ENCODE peak calls at places on chromosomes 3 and 15, in six cellular contexts. One of them, this sample, is unnamed.

GRCh38 chr15:31434418-31435255 is 108.0 kb downstream of the KLF13 start:
- DNase-seq in epithelial cell of proximal tubule: no peak
- DNase-seq in upper lobe of right lung: peak; percentile 82
- DNase-seq in tibial artery: peak; percentile 70
- DNase-seq in GM13977: peak; percentile 79
- DNase-seq in RWPE2: no peak
- DNase-seq in this sample: no peak

GRCh38 chr3:157807286-157807685 is 298.9 kb downstream of the SHOX2 start:
- DNase-seq in RWPE2: no peak
- DNase-seq in epithelial cell of proximal tubule: no peak
- DNase-seq in GM13977: no peak
- DNase-seq in tibial artery: no peak
- DNase-seq in upper lobe of right lung: no peak
- DNase-seq in this sample: no peak

GRCh38 chr15:78831229-78832207 is 20.3 kb upstream of the ADAMTS7 start:
- DNase-seq in epithelial cell of proximal tubule: no peak
- DNase-seq in upper lobe of right lung: no peak
- DNase-seq in GM13977: peak; percentile 25
- DNase-seq in tibial artery: no peak
- DNase-seq in RWPE2: no peak
- DNase-seq in this sample: no peak

GRCh38 chr15:63899193-63899592 is 65.4 kb upstream of the HERC1 start:
- DNase-seq in RWPE2: no peak
- DNase-seq in tibial artery: peak; percentile 45
- DNase-seq in GM13977: no peak
- DNase-seq in upper lobe of right lung: no peak
- DNase-seq in epithelial cell of proximal tubule: no peak
- DNase-seq in this sample: no peak

GRCh38 chr3:8982509-8982908 is 19.2 kb upstream of the RAD18 start:
- DNase-seq in epithelial cell of proximal tubule: no peak
- DNase-seq in upper lobe of right lung: no peak
- DNase-seq in GM13977: no peak
- DNase-seq in tibial artery: no peak
- DNase-seq in RWPE2: no peak
- DNase-seq in this sample: no peak

GRCh38 chr3:68523330-68523729 is 409.0 kb downstream of the TAFA4 start:
- DNase-seq in upper lobe of right lung: no peak
- DNase-seq in epithelial cell of proximal tubule: no peak
- DNase-seq in tibial artery: no peak
- DNase-seq in RWPE2: no peak
- DNase-seq in GM13977: no peak
- DNase-seq in this sample: no peak

GRCh38 chr15:89093509-89093908 is 5.3 kb downstream of the ABHD2 start:
- DNase-seq in upper lobe of right lung: no peak
- DNase-seq in RWPE2: no peak
- DNase-seq in epithelial cell of proximal tubule: no peak
- DNase-seq in tibial artery: no peak
- DNase-seq in GM13977: no peak
- DNase-seq in this sample: no peak

GRCh38 chr3:173921741-173922140 is 524.2 kb downstream of the NLGN1 start:
- DNase-seq in tibial artery: no peak
- DNase-seq in RWPE2: no peak
- DNase-seq in upper lobe of right lung: no peak
- DNase-seq in epithelial cell of proximal tubule: no peak
- DNase-seq in GM13977: no peak
- DNase-seq in this sample: no peak

GRCh38 chr15:29612096-29612495 is 210.2 kb downstream of the TJP1 start:
- DNase-seq in tibial artery: no peak
- DNase-seq in RWPE2: no peak
- DNase-seq in GM13977: no peak
- DNase-seq in upper lobe of right lung: no peak
- DNase-seq in epithelial cell of proximal tubule: peak; percentile 43
- DNase-seq in this sample: no peak

DNA sequence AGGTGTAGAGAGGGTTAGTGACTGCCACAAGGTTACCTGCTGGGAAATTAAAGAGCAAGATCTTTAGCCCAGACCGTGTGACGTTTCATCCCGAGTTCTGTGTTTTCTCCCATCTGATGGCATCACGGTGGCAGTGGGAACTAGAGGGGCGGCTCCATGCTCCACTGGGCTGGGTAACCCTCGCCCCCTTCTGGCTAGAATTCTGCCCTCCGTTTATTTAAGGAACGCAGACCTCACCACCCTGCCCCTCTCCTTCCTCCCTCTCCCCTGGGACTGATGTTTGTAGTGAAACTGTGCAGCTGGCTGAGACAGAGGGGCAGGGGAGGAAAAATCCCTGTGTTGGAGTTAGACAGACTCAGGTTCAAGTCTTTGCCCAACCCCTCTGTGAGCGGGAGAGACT is 65.6 kb downstream of the ITGA11 start:
- DNase-seq in epithelial cell of proximal tubule: no peak
- DNase-seq in tibial artery: peak; percentile 57
- DNase-seq in GM13977: no peak
- DNase-seq in RWPE2: no peak
- DNase-seq in upper lobe of right lung: no peak
- DNase-seq in this sample: no peak
- TF ChIP-seq CTCF in epithelial cell of proximal tubule: peak; percentile 19
- TF ChIP-seq CTCF in tibial artery: peak; percentile 36
- TF ChIP-seq CTCF in GM13977: no peak
- TF ChIP-seq CTCF in RWPE2: no peak
- TF ChIP-seq CTCF in upper lobe of right lung: no peak
- TF ChIP-seq CTCF in this sample: no peak

GRCh38 chr3:53513556-53514190 is 19.3 kb downstream of the CACNA1D start:
- DNase-seq in tibial artery: no peak
- DNase-seq in RWPE2: no peak
- DNase-seq in upper lobe of right lung: no peak
- DNase-seq in GM13977: peak; percentile 37
- DNase-seq in epithelial cell of proximal tubule: no peak
- DNase-seq in this sample: no peak
- TF ChIP-seq CTCF in tibial artery: no peak
- TF ChIP-seq CTCF in RWPE2: peak; percentile 60
- TF ChIP-seq CTCF in upper lobe of right lung: no peak
- TF ChIP-seq CTCF in GM13977: peak; percentile 38
- TF ChIP-seq CTCF in epithelial cell of proximal tubule: peak; percentile 56
- TF ChIP-seq CTCF in this sample: no peak

GRCh38 chr3:113531826-113532697 is at the start of gene SIDT1:
- DNase-seq in RWPE2: no peak
- DNase-seq in epithelial cell of proximal tubule: peak; percentile 1
- DNase-seq in upper lobe of right lung: no peak
- DNase-seq in GM13977: peak; percentile 78
- DNase-seq in tibial artery: no peak
- DNase-seq in this sample: no peak
- TF ChIP-seq CTCF in RWPE2: no peak
- TF ChIP-seq CTCF in epithelial cell of proximal tubule: no peak
- TF ChIP-seq CTCF in upper lobe of right lung: no peak
- TF ChIP-seq CTCF in GM13977: peak; percentile 15
- TF ChIP-seq CTCF in tibial artery: no peak
- TF ChIP-seq CTCF in this sample: no peak

GRCh38 chr3:127764841-127765362 is 57.4 kb downstream of the MGLL start:
- DNase-seq in GM13977: peak; percentile 57
- DNase-seq in epithelial cell of proximal tubule: no peak
- DNase-seq in tibial artery: no peak
- DNase-seq in RWPE2: no peak
- DNase-seq in upper lobe of right lung: no peak
- DNase-seq in this sample: no peak
- TF ChIP-seq CTCF in GM13977: no peak
- TF ChIP-seq CTCF in epithelial cell of proximal tubule: no peak
- TF ChIP-seq CTCF in tibial artery: no peak
- TF ChIP-seq CTCF in RWPE2: no peak
- TF ChIP-seq CTCF in upper lobe of right lung: no peak
- TF ChIP-seq CTCF in this sample: no peak

GRCh38 chr3:151479452-151479851 is 18.6 kb upstream of the IGSF10 start:
- DNase-seq in tibial artery: no peak
- DNase-seq in RWPE2: no peak
- DNase-seq in epithelial cell of proximal tubule: no peak
- DNase-seq in GM13977: no peak
- DNase-seq in upper lobe of right lung: no peak
- DNase-seq in this sample: no peak
- TF ChIP-seq CTCF in tibial artery: no peak
- TF ChIP-seq CTCF in RWPE2: no peak
- TF ChIP-seq CTCF in epithelial cell of proximal tubule: no peak
- TF ChIP-seq CTCF in GM13977: no peak
- TF ChIP-seq CTCF in upper lobe of right lung: no peak
- TF ChIP-seq CTCF in this sample: no peak

DNA sequence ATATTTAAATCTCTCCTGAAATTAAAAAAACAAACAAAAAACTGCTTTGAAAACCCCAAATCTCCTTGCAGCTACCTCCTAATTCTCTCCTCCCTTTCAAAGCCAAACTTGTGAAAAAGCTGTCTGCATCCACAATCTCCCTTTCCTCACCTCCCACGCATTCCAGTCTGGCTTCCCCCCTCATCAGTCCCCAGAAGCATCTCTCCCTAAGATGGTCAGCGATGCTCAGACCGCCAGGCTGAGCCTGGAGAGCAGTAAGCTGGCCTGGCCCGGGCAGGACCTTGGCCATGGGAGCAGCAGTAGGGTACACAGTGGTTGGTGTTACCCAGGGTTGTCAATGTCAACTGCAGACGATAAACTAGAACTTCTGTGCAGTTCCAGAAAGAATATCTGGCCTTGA is 32.9 kb upstream of the BLM start:
- DNase-seq in tibial artery: no peak
- DNase-seq in RWPE2: no peak
- DNase-seq in epithelial cell of proximal tubule: no peak
- DNase-seq in GM13977: no peak
- DNase-seq in upper lobe of right lung: peak; percentile 36
- DNase-seq in this sample: no peak
- TF ChIP-seq CTCF in tibial artery: no peak
- TF ChIP-seq CTCF in RWPE2: no peak
- TF ChIP-seq CTCF in epithelial cell of proximal tubule: no peak
- TF ChIP-seq CTCF in GM13977: no peak
- TF ChIP-seq CTCF in upper lobe of right lung: no peak
- TF ChIP-seq CTCF in this sample: no peak

GRCh38 chr3:190516416-190516815 is 2.5 kb downstream of the IL1RAP start:
- DNase-seq in tibial artery: no peak
- DNase-seq in RWPE2: no peak
- DNase-seq in epithelial cell of proximal tubule: no peak
- DNase-seq in GM13977: no peak
- DNase-seq in upper lobe of right lung: no peak
- DNase-seq in this sample: no peak

GRCh38 chr3:190513409-190514162 is at the start of gene IL1RAP:
- DNase-seq in upper lobe of right lung: peak; percentile 97
- DNase-seq in epithelial cell of proximal tubule: peak; percentile 59
- DNase-seq in RWPE2: peak; percentile 92
- DNase-seq in GM13977: peak; percentile 94
- DNase-seq in tibial artery: peak; percentile 87
- DNase-seq in this sample: peak; percentile 59

GRCh38 chr3:190517696-190518095 is 3.8 kb downstream of the IL1RAP start:
- DNase-seq in epithelial cell of proximal tubule: no peak
- DNase-seq in tibial artery: no peak
- DNase-seq in RWPE2: no peak
- DNase-seq in GM13977: no peak
- DNase-seq in upper lobe of right lung: no peak
- DNase-seq in this sample: no peak

GRCh38 chr3:190514163-190515153 is 573 bp downstream of the IL1RAP start:
- DNase-seq in tibial artery: peak; percentile 58
- DNase-seq in GM13977: peak; percentile 20
- DNase-seq in RWPE2: no peak
- DNase-seq in upper lobe of right lung: peak; percentile 83
- DNase-seq in epithelial cell of proximal tubule: no peak
- DNase-seq in this sample: no peak

DNA sequence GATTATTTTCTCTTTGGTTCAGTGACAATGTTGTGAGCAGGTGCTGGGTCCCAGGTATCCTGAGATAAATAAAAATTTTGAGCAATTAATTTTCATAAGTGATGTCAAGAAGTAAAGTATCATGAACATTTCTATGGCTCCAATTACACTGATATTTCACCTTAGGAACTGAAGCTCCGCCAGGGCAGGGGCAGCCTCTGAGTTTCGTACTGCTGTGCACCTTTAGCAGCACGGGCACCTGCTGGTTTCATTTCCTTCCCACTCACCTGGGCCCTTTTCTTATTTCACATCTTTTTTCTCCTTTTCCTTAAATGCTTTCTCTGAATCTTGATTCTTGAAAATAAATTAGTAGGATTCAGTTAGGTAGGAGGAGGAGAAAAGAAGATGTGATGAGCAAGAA is 1.2 kb upstream of the IL1RAP start:
- DNase-seq in epithelial cell of proximal tubule: no peak
- DNase-seq in upper lobe of right lung: no peak
- DNase-seq in tibial artery: no peak
- DNase-seq in RWPE2: no peak
- DNase-seq in GM13977: no peak
- DNase-seq in this sample: no peak
- TF ChIP-seq CTCF in epithelial cell of proximal tubule: no peak
- TF ChIP-seq CTCF in upper lobe of right lung: no peak
- TF ChIP-seq CTCF in tibial artery: no peak
- TF ChIP-seq CTCF in RWPE2: no peak
- TF ChIP-seq CTCF in GM13977: no peak
- TF ChIP-seq CTCF in this sample: no peak

GRCh38 chr3:134039161-134039862 is 9.6 kb upstream of the SLCO2A1 start:
- DNase-seq in RWPE2: no peak
- DNase-seq in GM13977: no peak
- DNase-seq in epithelial cell of proximal tubule: no peak
- DNase-seq in upper lobe of right lung: no peak
- DNase-seq in tibial artery: no peak
- DNase-seq in this sample: no peak
- TF ChIP-seq CTCF in RWPE2: no peak
- TF ChIP-seq CTCF in GM13977: peak; percentile 19
- TF ChIP-seq CTCF in epithelial cell of proximal tubule: peak; percentile 67
- TF ChIP-seq CTCF in upper lobe of right lung: peak; percentile 32
- TF ChIP-seq CTCF in tibial artery: no peak
- TF ChIP-seq CTCF in this sample: no peak

This sample was measured in omental fat pad.